ENCODE peak calls at places on chromosomes 16 and 17, in nine cellular contexts. Q, G, D, O, J, F, R, U and V are unnamed samples.

GRCh38 chr16:67013823-67014640 is 14.9 kb upstream of the CBFB start:
- DNase-seq in Q (peak), G (peak), D (peak), O (no peak), J (peak), F (peak), R (peak), U (peak), V (peak)

GRCh38 chr16:27448531-27449433 is 46.8 kb downstream of the IL21R start:
- DNase-seq in Q (no peak), G (no peak), D (no peak), O (no peak), J (no peak), F (no peak), R (no peak), U (no peak), V (no peak)

GRCh38 chr16:25011891-25012499 is 3.2 kb downstream of the ARHGAP17 start:
- DNase-seq in Q (peak), G (no peak), D (no peak), O (no peak), J (no peak), F (no peak), R (no peak), U (no peak), V (no peak)

GRCh38 chr16:12171206-12171605 is 194.7 kb downstream of the SNX29 start:
- DNase-seq in Q (peak), G (no peak), D (no peak), O (no peak), J (no peak), F (no peak), R (no peak), U (no peak), V (no peak)

GRCh38 chr17:80871341-80871740 is 120.3 kb upstream of the CHMP6 start:
- DNase-seq in Q (no peak), G (no peak), D (no peak), O (no peak), J (no peak), F (no peak), R (no peak), U (no peak), V (peak)

GRCh38 chr17:66691644-66692500 is 143.0 kb upstream of the CACNG5 start:
- DNase-seq in Q (peak), G (no peak), D (no peak), O (no peak), J (no peak), F (peak), R (peak), U (no peak), V (no peak)

GRCh38 chr17:82888583-82889495 is 49.0 kb upstream of the ZNF750 start:
- DNase-seq in Q (no peak), G (no peak), D (no peak), O (no peak), J (no peak), F (no peak), R (peak), U (no peak), V (no peak)

GRCh38 chr17:78558181-78558850 is 18.9 kb downstream of the DNAH17 start:
- DNase-seq in Q (no peak), G (no peak), D (no peak), O (no peak), J (no peak), F (no peak), R (no peak), U (peak), V (no peak)

GRCh38 chr16:30053376-30054015 is 12.1 kb upstream of the ALDOA start:
- DNase-seq in Q (peak), G (no peak), D (no peak), O (no peak), J (no peak), F (no peak), R (no peak), U (no peak), V (no peak)

DNA sequence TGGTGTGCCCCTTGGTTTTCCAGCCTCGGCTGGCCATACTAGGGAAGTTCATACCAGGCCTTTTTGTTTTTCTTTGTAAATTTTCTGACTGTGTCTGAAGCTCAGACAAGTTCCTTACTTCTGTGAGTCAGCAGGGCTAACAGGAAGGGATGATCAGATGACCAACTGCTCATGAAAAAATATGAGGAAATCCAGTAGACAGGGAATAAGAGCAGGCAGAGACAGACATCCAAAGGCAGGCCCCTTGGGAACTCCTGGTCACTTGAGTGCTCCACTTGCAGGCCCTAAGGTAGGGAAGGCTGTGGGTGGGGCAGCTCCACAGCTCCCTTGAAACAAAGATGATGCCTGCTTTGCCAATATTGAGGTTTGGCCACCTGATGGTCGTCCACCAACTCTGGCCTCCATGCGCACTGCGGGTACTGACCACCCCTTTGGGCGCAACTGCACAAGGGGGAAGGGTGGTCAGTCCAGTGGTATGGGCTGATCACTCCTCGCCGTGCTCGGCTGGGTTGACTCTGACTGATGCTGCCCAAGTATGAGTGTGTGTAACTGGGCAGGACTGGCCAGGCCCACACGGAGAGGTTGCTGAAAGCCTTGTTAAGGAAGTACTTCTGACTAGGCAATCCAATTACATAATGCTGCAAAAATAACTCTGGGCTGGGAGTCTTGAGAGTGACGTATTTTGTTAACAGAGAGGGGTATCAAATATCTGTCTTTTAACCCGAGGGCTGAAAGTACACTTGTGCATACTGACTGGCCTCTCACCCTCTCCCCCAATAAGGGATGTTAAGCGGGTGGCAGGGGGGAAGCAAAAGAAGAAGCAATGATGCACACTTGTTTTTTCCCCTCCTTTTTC is 20.8 kb upstream of the ZFHX3 start:
- DNase-seq in Q (peak), G (no peak), D (peak), O (no peak), J (no peak), F (peak), R (peak), U (no peak), V (peak)
- TF ChIP-seq POLR2A in Q (peak), G (no peak), D (peak), O (no peak), J (no peak), F (peak), R (peak), U (no peak), V (peak)

GRCh38 chr17:61394630-61395408 is 4.8 kb upstream of the TBX2 start:
- DNase-seq in Q (peak), G (no peak), D (no peak), O (no peak), J (no peak), F (no peak), R (no peak), U (no peak), V (no peak)

GRCh38 chr17:61393550-61393903 is 6.1 kb upstream of the TBX2 start:
- DNase-seq in Q (peak), G (no peak), D (no peak), O (no peak), J (no peak), F (no peak), R (no peak), U (no peak), V (peak)

GRCh38 chr17:61395409-61395982 is 4.1 kb upstream of the TBX2 start:
- DNase-seq in Q (no peak), G (peak), D (no peak), O (no peak), J (no peak), F (no peak), R (no peak), U (no peak), V (no peak)

GRCh38 chr17:61392679-61393078 is 7.0 kb upstream of the TBX2 start:
- DNase-seq in Q (no peak), G (no peak), D (no peak), O (no peak), J (no peak), F (no peak), R (no peak), U (no peak), V (no peak)

GRCh38 chr17:61393904-61394629 is 5.6 kb upstream of the TBX2 start:
- DNase-seq in Q (peak), G (no peak), D (no peak), O (no peak), J (no peak), F (no peak), R (no peak), U (no peak), V (no peak)
- H3K27ac ChIP-seq in Q (peak), G (no peak), D (peak), O (no peak), J (no peak), F (peak), R (no peak), U (no peak), V (peak)

GRCh38 chr17:61746248-61746985 is 116.9 kb downstream of the BRIP1 start:
- DNase-seq in Q (no peak), G (no peak), D (no peak), O (no peak), J (no peak), F (no peak), R (no peak), U (no peak), V (no peak)

GRCh38 chr17:61744252-61744651 is 119.1 kb downstream of the BRIP1 start:
- DNase-seq in Q (no peak), G (no peak), D (no peak), O (no peak), J (no peak), F (no peak), R (no peak), U (no peak), V (no peak)

GRCh38 chr17:61743766-61744165 is 119.6 kb downstream of the BRIP1 start:
- DNase-seq in Q (no peak), G (no peak), D (no peak), O (no peak), J (no peak), F (no peak), R (no peak), U (no peak), V (no peak)

GRCh38 chr17:61749823-61750404 is 113.4 kb downstream of the BRIP1 start:
- DNase-seq in Q (no peak), G (no peak), D (no peak), O (no peak), J (no peak), F (no peak), R (no peak), U (no peak), V (no peak)

DNA sequence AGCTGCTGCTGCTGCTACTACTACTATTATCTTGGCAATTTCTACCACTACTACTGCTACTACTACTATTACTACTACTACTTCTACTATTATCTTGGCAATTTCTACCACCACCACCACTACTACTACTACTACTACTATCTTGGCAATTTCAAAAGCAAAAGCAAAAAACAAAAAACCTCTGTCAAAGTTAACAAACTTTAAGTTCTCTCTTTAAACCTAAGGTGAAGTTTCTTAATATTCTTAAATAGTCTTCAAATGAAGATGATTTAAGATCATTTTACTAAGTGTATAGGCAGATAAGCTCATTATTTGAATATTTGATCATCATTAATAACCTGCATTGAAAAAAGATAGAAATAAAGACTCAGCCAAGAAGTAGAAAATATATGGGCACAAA is 118.5 kb downstream of the BRIP1 start:
- DNase-seq in Q (no peak), G (no peak), D (no peak), O (no peak), J (no peak), F (no peak), R (no peak), U (no peak), V (no peak)
- TF ChIP-seq POLR2A in Q (no peak), G (no peak), D (no peak), O (no peak), J (no peak), F (no peak), R (no peak), U (no peak), V (no peak)

DNA sequence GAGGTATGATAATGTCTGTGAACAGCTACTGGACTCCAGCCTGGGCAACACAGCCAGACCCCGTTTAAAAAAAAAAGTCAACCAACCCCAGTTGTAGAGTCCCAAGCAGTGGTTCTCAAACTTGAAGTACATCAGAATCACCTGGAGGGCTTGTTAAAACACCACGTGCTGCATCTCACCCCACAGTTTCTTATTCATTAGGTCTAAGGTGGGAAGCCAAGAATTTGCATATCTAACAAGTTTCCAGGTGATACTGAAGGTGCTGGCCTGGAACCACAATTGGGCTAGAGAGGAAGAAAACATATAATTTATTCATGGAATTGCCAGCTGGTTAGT is 6.7 kb upstream of the MSL1 start:
- DNase-seq in Q (no peak), G (no peak), D (no peak), O (no peak), J (no peak), F (no peak), R (no peak), U (no peak), V (no peak)
- H3K27ac ChIP-seq in Q (peak), G (no peak), D (peak), O (no peak), J (no peak), F (no peak), R (peak), U (no peak), V (peak)

DNA sequence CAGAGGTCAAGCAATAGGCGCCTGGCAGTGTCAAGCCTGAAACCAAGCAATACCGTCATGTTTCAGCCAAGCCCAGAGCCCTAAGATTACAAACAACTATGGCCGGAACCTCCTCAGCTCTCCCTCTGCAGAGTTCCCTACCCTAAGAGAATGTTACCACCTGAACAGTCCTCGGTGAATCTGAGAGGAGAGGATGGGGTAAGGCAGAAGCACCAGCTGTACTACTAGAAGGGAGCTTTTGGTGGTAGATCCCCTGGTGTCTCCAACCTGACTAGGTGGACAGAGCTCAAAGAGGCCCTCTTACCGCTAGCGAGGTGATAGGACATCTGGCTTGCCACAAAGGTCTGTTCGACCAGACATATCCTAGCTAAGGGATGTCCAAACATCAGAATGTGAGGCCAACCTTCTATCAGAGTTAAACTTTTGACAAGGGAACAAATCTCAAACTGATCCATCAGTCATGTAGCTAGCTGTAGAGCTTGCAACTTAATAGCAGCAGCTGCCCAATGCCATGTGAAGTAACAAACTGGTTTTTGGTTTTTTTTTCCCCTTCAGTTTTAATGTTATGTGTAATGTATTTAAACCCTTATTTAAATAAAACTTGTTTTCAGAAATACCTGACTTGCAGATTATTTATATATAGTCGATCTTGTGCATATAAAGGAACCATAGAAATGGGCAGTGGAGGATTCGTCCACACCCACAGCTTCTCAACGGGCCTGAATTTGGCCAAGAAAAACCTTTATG is 2.5 kb downstream of the EIF1 start:
- DNase-seq in Q (peak), G (no peak), D (no peak), O (no peak), J (no peak), F (no peak), R (no peak), U (no peak), V (no peak)
- TF ChIP-seq POLR2A in Q (no peak), G (peak), D (no peak), O (peak), J (no peak), F (no peak), R (no peak), U (no peak), V (no peak)

GRCh38 chr17:14921936-14922335 is 343.2 kb downstream of the PMP22 start:
- DNase-seq in Q (no peak), G (no peak), D (no peak), O (no peak), J (no peak), F (no peak), R (no peak), U (no peak), V (no peak)

GRCh38 chr17:14922421-14922820 is 342.7 kb downstream of the PMP22 start:
- DNase-seq in Q (no peak), G (no peak), D (no peak), O (no peak), J (no peak), F (no peak), R (no peak), U (no peak), V (no peak)

GRCh38 chr17:14919580-14920160 is 345.5 kb downstream of the PMP22 start:
- DNase-seq in Q (peak), G (no peak), D (no peak), O (no peak), J (no peak), F (no peak), R (no peak), U (no peak), V (no peak)

GRCh38 chr17:14918540-14918939 is 346.6 kb downstream of the PMP22 start:
- DNase-seq in Q (peak), G (no peak), D (no peak), O (no peak), J (no peak), F (no peak), R (no peak), U (no peak), V (no peak)

GRCh38 chr17:14919049-14919545 is 346.0 kb downstream of the PMP22 start:
- DNase-seq in Q (no peak), G (no peak), D (no peak), O (no peak), J (no peak), F (no peak), R (no peak), U (no peak), V (no peak)
- H3K27ac ChIP-seq in Q (peak), G (no peak), D (no peak), O (no peak), J (no peak), F (no peak), R (no peak), U (peak), V (no peak)